ENCODE peak calls at places on chromosomes 7 and 10, in four cellular contexts. One of them, this sample, is unnamed.
A peak's percentile ranks its signal among the peaks of the same experiment; 100 is the strongest.

GRCh38 chr7:99030951-99031350 is 113.0 kb downstream of the SMURF1 start:
- DNase-seq in T-helper 1 cell: no peak
- DNase-seq in brain microvascular endothelial cell: peak; percentile 18
- DNase-seq in EL: no peak
- DNase-seq in this sample: no peak

GRCh38 chr7:155896531-155897263 is 84.4 kb upstream of the SHH start:
- DNase-seq in T-helper 1 cell: no peak
- DNase-seq in brain microvascular endothelial cell: no peak
- DNase-seq in EL: no peak
- DNase-seq in this sample: no peak

GRCh38 chr7:1898628-1899185 is 228.6 kb downstream of the ELFN1 start:
- DNase-seq in T-helper 1 cell: no peak
- DNase-seq in brain microvascular endothelial cell: no peak
- DNase-seq in EL: no peak
- DNase-seq in this sample: no peak

GRCh38 chr10:104040862-104041789 is 44.6 kb downstream of the COL17A1 start:
- DNase-seq in T-helper 1 cell: no peak
- DNase-seq in brain microvascular endothelial cell: no peak
- DNase-seq in EL: no peak
- DNase-seq in this sample: no peak

GRCh38 chr10:48199580-48200377 is 74.7 kb downstream of the FRMPD2 start:
- DNase-seq in T-helper 1 cell: no peak
- DNase-seq in brain microvascular endothelial cell: peak; percentile 52
- DNase-seq in EL: peak; percentile 89
- DNase-seq in this sample: peak; percentile 9

GRCh38 chr10:60316029-60316428 is 73.6 kb downstream of the ANK3 start:
- DNase-seq in T-helper 1 cell: no peak
- DNase-seq in brain microvascular endothelial cell: no peak
- DNase-seq in EL: no peak
- DNase-seq in this sample: no peak

GRCh38 chr10:10788761-10789160 is 228.9 kb upstream of the CELF2 start:
- DNase-seq in T-helper 1 cell: no peak
- DNase-seq in brain microvascular endothelial cell: no peak
- DNase-seq in EL: no peak
- DNase-seq in this sample: no peak

GRCh38 chr7:107506683-107507339 is 37.0 kb downstream of the GPR22 start:
- DNase-seq in T-helper 1 cell: no peak
- DNase-seq in brain microvascular endothelial cell: no peak
- DNase-seq in EL: no peak
- DNase-seq in this sample: peak; percentile 6

GRCh38 chr10:125231116-125231812 is 70.9 kb upstream of the CTBP2 start:
- DNase-seq in T-helper 1 cell: no peak
- DNase-seq in brain microvascular endothelial cell: peak; percentile 96
- DNase-seq in EL: peak; percentile 98
- DNase-seq in this sample: peak; percentile 96